ENCODE peak calls at places on chromosomes 13 and 19, in five cellular contexts. One of them, this sample, is unnamed.

GRCh38 chr13:106376411-106377112 is 158.9 kb downstream of the EFNB2 start:
- ATAC-seq in PC-3: peak; percentile 88
- ATAC-seq in T-cell: no peak
- ATAC-seq in natural killer cell: no peak
- ATAC-seq in activated CD8-positive, alpha-beta T cell treated with anti-CD3 and anti-CD28 coated beads, Interleukin-2, amount 10 ng/mL, durations not matched to agents 7 days and 5 days: no peak
- ATAC-seq in this sample: no peak

GRCh38 chr19:52735734-52736133 is 890 bp upstream of the ZNF611 start:
- ATAC-seq in T-cell: no peak
- ATAC-seq in activated CD8-positive, alpha-beta T cell treated with anti-CD3 and anti-CD28 coated beads, Interleukin-2, amount 10 ng/mL, durations not matched to agents 7 days and 5 days: no peak
- ATAC-seq in PC-3: peak; percentile 31
- ATAC-seq in natural killer cell: no peak
- ATAC-seq in this sample: no peak

GRCh38 chr13:44063467-44063866 is 183.8 kb downstream of the LACC1 start:
- ATAC-seq in T-cell: no peak
- ATAC-seq in activated CD8-positive, alpha-beta T cell treated with anti-CD3 and anti-CD28 coated beads, Interleukin-2, amount 10 ng/mL, durations not matched to agents 7 days and 5 days: no peak
- ATAC-seq in PC-3: no peak
- ATAC-seq in natural killer cell: no peak
- ATAC-seq in this sample: no peak

GRCh38 chr19:42113641-42114348 is 18.5 kb downstream of the POU2F2 start:
- ATAC-seq in T-cell: no peak
- ATAC-seq in PC-3: peak; percentile 94
- ATAC-seq in natural killer cell: no peak
- ATAC-seq in activated CD8-positive, alpha-beta T cell treated with anti-CD3 and anti-CD28 coated beads, Interleukin-2, amount 10 ng/mL, durations not matched to agents 7 days and 5 days: no peak
- ATAC-seq in this sample: peak; percentile 33

GRCh38 chr13:76632388-76633044 is 253.7 kb downstream of the KCTD12 start:
- ATAC-seq in activated CD8-positive, alpha-beta T cell treated with anti-CD3 and anti-CD28 coated beads, Interleukin-2, amount 10 ng/mL, durations not matched to agents 7 days and 5 days: no peak
- ATAC-seq in natural killer cell: no peak
- ATAC-seq in PC-3: no peak
- ATAC-seq in T-cell: no peak
- ATAC-seq in this sample: no peak

GRCh38 chr19:48613852-48614435 is 932 bp downstream of the FAM83E start:
- ATAC-seq in T-cell: no peak
- ATAC-seq in natural killer cell: no peak
- ATAC-seq in PC-3: no peak
- ATAC-seq in activated CD8-positive, alpha-beta T cell treated with anti-CD3 and anti-CD28 coated beads, Interleukin-2, amount 10 ng/mL, durations not matched to agents 7 days and 5 days: no peak
- ATAC-seq in this sample: peak; percentile 3

GRCh38 chr19:7326105-7326877 is 22.4 kb upstream of the ARHGEF18 start:
- ATAC-seq in activated CD8-positive, alpha-beta T cell treated with anti-CD3 and anti-CD28 coated beads, Interleukin-2, amount 10 ng/mL, durations not matched to agents 7 days and 5 days: no peak
- ATAC-seq in natural killer cell: no peak
- ATAC-seq in PC-3: peak; percentile 42
- ATAC-seq in T-cell: no peak
- ATAC-seq in this sample: no peak

GRCh38 chr13:29901714-29902631 is 51.6 kb upstream of the UBL3 start:
- ATAC-seq in T-cell: peak; percentile 81
- ATAC-seq in activated CD8-positive, alpha-beta T cell treated with anti-CD3 and anti-CD28 coated beads, Interleukin-2, amount 10 ng/mL, durations not matched to agents 7 days and 5 days: no peak
- ATAC-seq in natural killer cell: peak; percentile 85
- ATAC-seq in PC-3: peak; percentile 72
- ATAC-seq in this sample: peak; percentile 53

GRCh38 chr13:93355094-93355493 is 128.5 kb downstream of the GPC6 start:
- ATAC-seq in activated CD8-positive, alpha-beta T cell treated with anti-CD3 and anti-CD28 coated beads, Interleukin-2, amount 10 ng/mL, durations not matched to agents 7 days and 5 days: no peak
- ATAC-seq in PC-3: no peak
- ATAC-seq in natural killer cell: no peak
- ATAC-seq in T-cell: no peak
- ATAC-seq in this sample: no peak

GRCh38 chr19:18848860-18849661 is 17.3 kb downstream of the UPF1 start:
- ATAC-seq in T-cell: no peak
- ATAC-seq in PC-3: no peak
- ATAC-seq in activated CD8-positive, alpha-beta T cell treated with anti-CD3 and anti-CD28 coated beads, Interleukin-2, amount 10 ng/mL, durations not matched to agents 7 days and 5 days: no peak
- ATAC-seq in natural killer cell: no peak
- ATAC-seq in this sample: no peak

GRCh38 chr19:35790981-35791813 is 15.8 kb downstream of the ARHGAP33 start:
- ATAC-seq in PC-3: no peak
- ATAC-seq in activated CD8-positive, alpha-beta T cell treated with anti-CD3 and anti-CD28 coated beads, Interleukin-2, amount 10 ng/mL, durations not matched to agents 7 days and 5 days: peak; percentile 43
- ATAC-seq in natural killer cell: no peak
- ATAC-seq in T-cell: peak; percentile 40
- ATAC-seq in this sample: peak; percentile 33

GRCh38 chr13:113852536-113853517 is 11.0 kb downstream of the GAS6 start:
- ATAC-seq in PC-3: no peak
- ATAC-seq in natural killer cell: no peak
- ATAC-seq in activated CD8-positive, alpha-beta T cell treated with anti-CD3 and anti-CD28 coated beads, Interleukin-2, amount 10 ng/mL, durations not matched to agents 7 days and 5 days: no peak
- ATAC-seq in T-cell: no peak
- ATAC-seq in this sample: no peak

GRCh38 chr19:32914879-32915278 is 45.3 kb upstream of the SLC7A9 start:
- ATAC-seq in activated CD8-positive, alpha-beta T cell treated with anti-CD3 and anti-CD28 coated beads, Interleukin-2, amount 10 ng/mL, durations not matched to agents 7 days and 5 days: no peak
- ATAC-seq in natural killer cell: no peak
- ATAC-seq in PC-3: peak; percentile 57
- ATAC-seq in T-cell: no peak
- ATAC-seq in this sample: no peak

GRCh38 chr19:14400913-14401312 is 18.2 kb downstream of the DDX39A start:
- ATAC-seq in PC-3: no peak
- ATAC-seq in T-cell: peak; percentile 22
- ATAC-seq in activated CD8-positive, alpha-beta T cell treated with anti-CD3 and anti-CD28 coated beads, Interleukin-2, amount 10 ng/mL, durations not matched to agents 7 days and 5 days: no peak
- ATAC-seq in natural killer cell: no peak
- ATAC-seq in this sample: no peak

GRCh38 chr19:8608858-8609209 is 1.7 kb downstream of the ADAMTS10 start:
- ATAC-seq in T-cell: no peak
- ATAC-seq in PC-3: no peak
- ATAC-seq in natural killer cell: no peak
- ATAC-seq in activated CD8-positive, alpha-beta T cell treated with anti-CD3 and anti-CD28 coated beads, Interleukin-2, amount 10 ng/mL, durations not matched to agents 7 days and 5 days: no peak
- ATAC-seq in this sample: no peak